ENCODE peak calls at places on chromosomes 11 and 22, in five cellular contexts. F is stimulated activated CD4-positive, alpha-beta T cell treated with anti-CD3 and anti-CD28 coated beads, Interleukin-12 subunit alpha, Interleukin-12 subunit beta, amount 100 ng/mL, for 4 hours; N is skeletal muscle cell; X is left cardiac atrium; V is brain pericyte. M is an unnamed sample.
A peak's percentile ranks its signal among the peaks of the same experiment; 100 is the strongest.

GRCh38 chr22:42868751-42869251 is 11.7 kb upstream of the ARFGAP3 start:
- DNase-seq in F (no peak), N (no peak), X (peak; percentile 48), V (no peak), M (no peak)

GRCh38 chr11:119832536-119832935 is 103.5 kb upstream of the NECTIN1 start:
- DNase-seq in F (no peak), N (no peak), X (no peak), V (no peak), M (no peak)

GRCh38 chr11:117565709-117566108 is 231.3 kb downstream of the DSCAML1 start:
- DNase-seq in F (no peak), N (no peak), X (peak; percentile 10), V (no peak), M (no peak)

GRCh38 chr22:47884200-47884599 is 1121.8 kb downstream of the TBC1D22A start:
- DNase-seq in F (no peak), N (no peak), X (no peak), V (no peak), M (no peak)

GRCh38 chr11:80388133-80388532 is 947.3 kb upstream of the TENM4 start:
- DNase-seq in F (no peak), N (no peak), X (no peak), V (no peak), M (no peak)

GRCh38 chr22:40312050-40312449 is 34.2 kb upstream of the ADSL start:
- DNase-seq in F (no peak), N (no peak), X (no peak), V (no peak), M (no peak)

GRCh38 chr11:78037056-78037455 is 14.0 kb upstream of the KCTD14 start:
- DNase-seq in F (no peak), N (no peak), X (no peak), V (no peak), M (no peak)

GRCh38 chr11:128848815-128849455 is 18.2 kb downstream of the KCNJ1 start:
- DNase-seq in F (peak; percentile 59), N (no peak), X (peak; percentile 70), V (no peak), M (no peak)

GRCh38 chr22:31250740-31251330 is 38.7 kb downstream of the LIMK2 start:
- DNase-seq in F (no peak), N (no peak), X (no peak), V (no peak), M (peak; percentile 12)

GRCh38 chr22:23176645-23177027 is 3.7 kb upstream of the BCR start:
- DNase-seq in F (no peak), N (no peak), X (no peak), V (no peak), M (no peak)

GRCh38 chr11:119222308-119222707 is 16.2 kb downstream of the CBL start:
- DNase-seq in F (no peak), N (no peak), X (no peak), V (no peak), M (peak; percentile 70)

GRCh38 chr11:9313648-9314290 is 624 bp downstream of the TMEM41B start:
- DNase-seq in F (peak; percentile 5), N (no peak), X (no peak), V (peak; percentile 7), M (no peak)

GRCh38 chr11:104152941-104153340 is 11.0 kb downstream of the PDGFD start:
- DNase-seq in F (no peak), N (no peak), X (no peak), V (no peak), M (no peak)

GRCh38 chr11:103862049-103862826 is 174.2 kb upstream of the DDI1 start:
- DNase-seq in F (no peak), N (no peak), X (no peak), V (no peak), M (no peak)

GRCh38 chr22:24088796-24089195 is 77.7 kb downstream of the CABIN1 start:
- DNase-seq in F (no peak), N (peak; percentile 5), X (no peak), V (no peak), M (no peak)

GRCh38 chr11:35178862-35179261 is 39.9 kb downstream of the CD44 start:
- DNase-seq in F (no peak), N (no peak), X (no peak), V (no peak), M (peak; percentile 56)

GRCh38 chr11:111601979-111602864 is at the start of gene SIK2:
- DNase-seq in F (peak; percentile 84), N (peak; percentile 90), X (peak; percentile 97), V (peak; percentile 92), M (peak; percentile 98)

GRCh38 chr11:17413414-17414316 is 25.2 kb upstream of the KCNJ11 start:
- DNase-seq in F (no peak), N (no peak), X (no peak), V (no peak), M (no peak)

GRCh38 chr11:58574851-58575250 is 805 bp downstream of the LPXN start:
- DNase-seq in F (no peak), N (no peak), X (no peak), V (no peak), M (peak; percentile 82)

GRCh38 chr11:115579181-115579825 is 75.1 kb upstream of the CADM1 start:
- DNase-seq in F (no peak), N (no peak), X (no peak), V (no peak), M (no peak)

GRCh38 chr11:32034680-32035079 is 56.2 kb upstream of the RCN1 start:
- DNase-seq in F (no peak), N (no peak), X (no peak), V (no peak), M (no peak)

GRCh38 chr22:18997925-18998315 is 61.8 kb upstream of the PRODH start:
- DNase-seq in F (no peak), N (no peak), X (no peak), V (no peak), M (no peak)

GRCh38 chr11:11163256-11163655 is 189.8 kb downstream of the CSNK2A3 start:
- DNase-seq in F (no peak), N (no peak), X (no peak), V (no peak), M (no peak)

GRCh38 chr11:48237727-48238126 is 7.2 kb upstream of the OR4X2 start:
- DNase-seq in F (no peak), N (no peak), X (no peak), V (no peak), M (no peak)

GRCh38 chr22:26847046-26847445 is 189.7 kb downstream of the MIAT start:
- DNase-seq in F (no peak), N (no peak), X (no peak), V (no peak), M (no peak)

GRCh38 chr11:2511421-2512369 is 66.9 kb downstream of the KCNQ1 start:
- DNase-seq in F (no peak), N (no peak), X (peak; percentile 39), V (no peak), M (peak; percentile 19)

GRCh38 chr11:66142370-66143263 is 72.5 kb downstream of the PACS1 start:
- DNase-seq in F (no peak), N (no peak), X (no peak), V (no peak), M (no peak)

GRCh38 chr11:96254854-96255253 is 88.1 kb downstream of the MAML2 start:
- DNase-seq in F (no peak), N (no peak), X (no peak), V (no peak), M (no peak)

GRCh38 chr11:75328426-75329277 is 22.8 kb downstream of the ARRB1 start:
- DNase-seq in F (peak; percentile 28), N (no peak), X (peak; percentile 72), V (no peak), M (peak; percentile 64)

GRCh38 chr11:128627666-128628342 is 40.4 kb upstream of the ETS1 start:
- DNase-seq in F (no peak), N (no peak), X (no peak), V (no peak), M (no peak)

GRCh38 chr11:117134431-117134830 is 9.7 kb upstream of the PAFAH1B2 start:
- DNase-seq in F (no peak), N (no peak), X (no peak), V (no peak), M (no peak)

GRCh38 chr11:93921695-93922468 is 71.5 kb upstream of the VSTM5 start:
- DNase-seq in F (no peak), N (peak; percentile 26), X (no peak), V (peak; percentile 11), M (peak; percentile 69)

GRCh38 chr11:63602296-63602695 is 11.9 kb downstream of the PLAAT3 start:
- DNase-seq in F (no peak), N (no peak), X (no peak), V (no peak), M (peak; percentile 17)

GRCh38 chr11:16873289-16873688 is 134.8 kb downstream of the C11orf58 start:
- DNase-seq in F (no peak), N (no peak), X (no peak), V (no peak), M (no peak)

GRCh38 chr11:124762077-124762623 is at the start of gene ESAM:
- DNase-seq in F (peak; percentile 67), N (no peak), X (peak; percentile 67), V (no peak), M (no peak)

GRCh38 chr22:28594784-28595324 is 84.8 kb downstream of the TTC28 start:
- DNase-seq in F (no peak), N (no peak), X (no peak), V (peak; percentile 26), M (peak; percentile 68)

GRCh38 chr11:62387381-62387780 is 31.5 kb upstream of the SCGB1A1 start:
- DNase-seq in F (no peak), N (no peak), X (no peak), V (no peak), M (no peak)

GRCh38 chr11:30546334-30546733 is 39.8 kb downstream of the MPPED2 start:
- DNase-seq in F (no peak), N (no peak), X (no peak), V (no peak), M (no peak)

GRCh38 chr11:6345356-6345755 is 25.1 kb upstream of the CAVIN3 start:
- DNase-seq in F (no peak), N (no peak), X (no peak), V (no peak), M (no peak)

M was measured in fibroblast of gingiva.